ENCODE peak calls at places on chromosomes 5 and 9, in four cellular contexts. Z, J, K and V are unnamed samples.
A peak's percentile ranks its signal among the peaks of the same experiment; 100 is the strongest.

GRCh38 chr9:70479880-70480291 is 65.4 kb upstream of the KLF9 start:
- DNase-seq in J (peak; percentile 98), K (no peak), Z (no peak), V (peak; percentile 38)

GRCh38 chr5:158899792-158900191 is 199.9 kb downstream of the EBF1 start:
- DNase-seq in Z (no peak), J (peak; percentile 42), K (no peak), V (no peak)

GRCh38 chr5:138186002-138186447 is 7.1 kb downstream of the KIF20A start:
- DNase-seq in J (no peak), Z (no peak), K (no peak), V (peak; percentile 25)

GRCh38 chr5:31851290-31851689 is 212.4 kb downstream of the PDZD2 start:
- DNase-seq in J (no peak), K (no peak), Z (no peak), V (no peak)

GRCh38 chr9:13628526-13628925 is 349.0 kb upstream of the MPDZ start:
- DNase-seq in Z (no peak), J (no peak), K (no peak), V (no peak)

GRCh38 chr9:33230756-33231691 is 8.9 kb upstream of the SPINK4 start:
- DNase-seq in Z (peak; percentile 6), J (peak; percentile 27), K (no peak), V (peak; percentile 82)

GRCh38 chr9:124357591-124358361 is 57.5 kb downstream of the PSMB7 start:
- DNase-seq in J (peak; percentile 33), K (no peak), Z (no peak), V (no peak)

GRCh38 chr5:65262590-65263189 is 219.0 kb downstream of the ADAMTS6 start:
- DNase-seq in K (no peak), J (peak; percentile 94), Z (no peak), V (no peak)

GRCh38 chr5:32552936-32553335 is 32.4 kb upstream of the SUB1 start:
- DNase-seq in K (no peak), Z (no peak), J (no peak), V (no peak)

GRCh38 chr5:7146886-7147285 is 249.1 kb upstream of the ADCY2 start:
- DNase-seq in J (no peak), K (no peak), Z (peak; percentile 44), V (peak; percentile 92)

GRCh38 chr5:79503794-79504495 is 10.0 kb downstream of the HOMER1 start:
- DNase-seq in J (peak; percentile 29), K (no peak), Z (peak; percentile 82), V (no peak)

GRCh38 chr9:127447416-127448111 is 3.6 kb downstream of the RPL12 start:
- DNase-seq in K (no peak), J (no peak), Z (no peak), V (no peak)

GRCh38 chr5:116062352-116062751 is 22.5 kb upstream of the COMMD10 start:
- DNase-seq in K (no peak), J (no peak), Z (no peak), V (no peak)

GRCh38 chr9:83362341-83362995 is 175.7 kb downstream of the FRMD3 start:
- DNase-seq in J (no peak), K (no peak), Z (no peak), V (no peak)

GRCh38 chr5:38316544-38317224 is 58.3 kb downstream of the EGFLAM start:
- DNase-seq in Z (no peak), K (no peak), J (peak; percentile 64), V (no peak)

GRCh38 chr5:87141544-87141943 is 126.1 kb upstream of the RASA1 start:
- DNase-seq in K (no peak), Z (no peak), J (no peak), V (no peak)

GRCh38 chr5:33941090-33941489 is 4.9 kb downstream of the RXFP3 start:
- DNase-seq in K (no peak), Z (no peak), J (no peak), V (no peak)

GRCh38 chr9:125629451-125629850 is 77.6 kb downstream of the MAPKAP1 start:
- DNase-seq in J (no peak), Z (no peak), K (no peak), V (no peak)

GRCh38 chr9:37976714-37977477 is 73.0 kb upstream of the SLC25A51 start:
- DNase-seq in K (no peak), J (peak; percentile 94), Z (peak; percentile 39), V (no peak)

GRCh38 chr5:145511351-145511750 is 323.8 kb downstream of the PRELID2 start:
- DNase-seq in K (no peak), J (no peak), Z (no peak), V (peak; percentile 76)

GRCh38 chr9:95350266-95350665 is 32.8 kb upstream of the FANCC start:
- DNase-seq in K (no peak), J (no peak), Z (no peak), V (no peak)

GRCh38 chr9:130770679-130771442 is 64.2 kb upstream of the ABL1 start:
- DNase-seq in J (peak; percentile 87), Z (peak; percentile 72), K (peak; percentile 11), V (peak; percentile 32)

GRCh38 chr9:76893395-76893932 is 12.4 kb downstream of the PRUNE2 start:
- DNase-seq in K (no peak), J (no peak), Z (no peak), V (no peak)

GRCh38 chr5:179260324-179261070 is 84.8 kb downstream of the ADAMTS2 start:
- DNase-seq in Z (no peak), K (no peak), J (no peak), V (no peak)

GRCh38 chr5:97355775-97356174 is 172.7 kb upstream of the RIOK2 start:
- DNase-seq in K (no peak), Z (no peak), J (no peak), V (no peak)
- H3K4me3 ChIP-seq in K (no peak overlapping the region), Z (no peak overlapping the region), J (no peak overlapping the region), V (no peak overlapping the region)

GRCh38 chr5:150672884-150673275 is 11.8 kb downstream of the MYOZ3 start:
- DNase-seq in J (no peak), Z (no peak), K (no peak), V (no peak)
- H3K4me3 ChIP-seq in J (peak overlapping the region; percentile 56), Z (peak overlapping the region; percentile 40), K (peak overlapping the region; percentile 51), V (peak overlapping the region; percentile 76)

GRCh38 chr5:91126448-91126847 is 256.7 kb downstream of the ARRDC3 start:
- DNase-seq in K (no peak), Z (peak; percentile 90), J (peak; percentile 92), V (no peak)
- H3K4me3 ChIP-seq in K (no peak overlapping the region), Z (no peak overlapping the region), J (no peak overlapping the region), V (no peak overlapping the region)

GRCh38 chr5:154756871-154757646 is 1.9 kb downstream of the LARP1 start:
- DNase-seq in J (peak; percentile 46), Z (peak; percentile 6), K (peak; percentile 26), V (no peak)

GRCh38 chr5:154761062-154761740 is 6.0 kb downstream of the LARP1 start:
- DNase-seq in K (no peak), Z (no peak), J (no peak), V (no peak)

GRCh38 chr5:154758501-154758900 is 3.3 kb downstream of the LARP1 start:
- DNase-seq in Z (no peak), J (no peak), K (no peak), V (no peak)

GRCh38 chr5:154757647-154758406 is 2.6 kb downstream of the LARP1 start:
- DNase-seq in Z (peak; percentile 73), K (peak; percentile 23), J (no peak), V (no peak)

GRCh38 chr5:154758977-154759376 is 3.8 kb downstream of the LARP1 start:
- DNase-seq in J (no peak), Z (peak; percentile 30), K (no peak), V (peak; percentile 50)
- H3K4me3 ChIP-seq in J (no peak overlapping the region), Z (peak overlapping the region; percentile 64), K (peak overlapping the region; percentile 27), V (no peak overlapping the region)

DNA sequence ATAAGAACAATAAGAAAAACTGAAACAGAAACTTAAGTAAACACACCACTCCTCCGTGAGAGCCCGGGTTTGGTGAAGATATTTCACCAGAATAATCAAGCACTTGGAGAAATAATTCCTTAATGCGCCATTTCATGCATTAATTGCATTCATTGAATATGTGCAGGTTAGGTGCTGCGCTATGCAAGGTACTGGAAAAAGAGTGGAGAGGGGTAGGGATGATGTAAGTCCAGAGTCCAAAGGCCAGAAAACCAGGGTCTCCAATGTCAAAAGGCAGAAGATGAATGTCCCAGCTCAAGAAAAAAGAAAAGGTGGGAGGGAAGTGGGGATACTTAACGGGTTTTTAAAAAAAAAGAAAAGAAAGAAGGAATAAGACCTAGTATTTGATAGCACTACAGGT is 669 bp upstream of the ZFP37 start:
- DNase-seq in Z (no peak), J (no peak), K (no peak), V (no peak)
- H3K4me3 ChIP-seq in Z (no peak overlapping the region), J (peak overlapping the region; percentile 94), K (peak overlapping the region; percentile 99), V (no peak overlapping the region)

GRCh38 chr9:19379283-19379682 is 753 bp downstream of the RPS6 start:
- DNase-seq in Z (no peak), J (no peak), K (no peak), V (no peak)

GRCh38 chr9:19376931-19377330 is 3.1 kb downstream of the RPS6 start:
- DNase-seq in K (no peak), Z (no peak), J (no peak), V (no peak)

GRCh38 chr9:19378154-19378553 is 1.9 kb downstream of the RPS6 start:
- DNase-seq in Z (no peak), J (no peak), K (no peak), V (peak; percentile 46)

GRCh38 chr9:19379697-19380046 is 364 bp downstream of the RPS6 start:
- DNase-seq in Z (no peak), J (peak; percentile 61), K (no peak), V (no peak)

GRCh38 chr9:19378647-19379046 is 1.4 kb downstream of the RPS6 start:
- DNase-seq in J (no peak), K (no peak), Z (no peak), V (no peak)
- H3K4me3 ChIP-seq in J (peak overlapping the region; percentile 83), K (peak overlapping the region; percentile 97), Z (peak overlapping the region; percentile 94), V (no peak overlapping the region)